ENCODE peak calls at places on chromosomes 1 and 21, in nine cellular contexts. X, M, U, D, I, E, V, K and O are unnamed samples.

GRCh38 chr1:40711465-40712404 is 20.2 kb downstream of the NFYC start:
- DNase-seq in X (peak; percentile 76), M (peak; percentile 92), U (no peak), D (peak; percentile 50), I (peak; percentile 41), E (no peak), V (peak; percentile 85), K (peak; percentile 87), O (no peak)

GRCh38 chr1:40563266-40563665 is 31.8 kb downstream of the ZNF684 start:
- DNase-seq in X (no peak), M (peak; percentile 28), U (no peak), D (no peak), I (no peak), E (no peak), V (no peak), K (no peak), O (no peak)

GRCh38 chr1:75908717-75909152 is 23.5 kb downstream of the ASB17 start:
- DNase-seq in X (peak; percentile 62), M (peak; percentile 53), U (peak; percentile 62), D (no peak), I (peak; percentile 73), E (peak; percentile 40), V (peak; percentile 16), K (peak; percentile 69), O (peak; percentile 82)

GRCh38 chr1:244858357-244858756 is 6.0 kb downstream of the HNRNPU start:
- DNase-seq in X (no peak), M (no peak), U (no peak), D (no peak), I (no peak), E (no peak), V (no peak), K (no peak), O (no peak)

GRCh38 chr1:158274797-158275196 is 14.9 kb upstream of the CD1C start:
- DNase-seq in X (no peak), M (no peak), U (no peak), D (no peak), I (no peak), E (no peak), V (no peak), K (no peak), O (peak; percentile 6)

GRCh38 chr1:110283677-110284076 is 55.5 kb upstream of the RBM15 start:
- DNase-seq in X (peak; percentile 51), M (no peak), U (no peak), D (no peak), I (no peak), E (no peak), V (peak; percentile 14), K (no peak), O (no peak)

GRCh38 chr1:7808253-7808844 is 24.3 kb downstream of the PER3 start:
- DNase-seq in X (peak; percentile 43), M (peak; percentile 27), U (peak; percentile 65), D (peak; percentile 25), I (peak; percentile 74), E (peak; percentile 37), V (peak; percentile 29), K (peak; percentile 52), O (peak; percentile 63)

GRCh38 chr1:15848143-15848928 is 829 bp downstream of the SPEN start:
- DNase-seq in X (peak; percentile 78), M (peak; percentile 25), U (peak; percentile 53), D (no peak), I (no peak), E (no peak), V (peak; percentile 20), K (no peak), O (peak; percentile 65)

GRCh38 chr1:116943438-116943837 is 33.7 kb downstream of the PTGFRN start:
- DNase-seq in X (peak; percentile 61), M (no peak), U (no peak), D (no peak), I (no peak), E (no peak), V (no peak), K (no peak), O (no peak)

GRCh38 chr1:114178940-114179339 is 25.3 kb upstream of the SYT6 start:
- DNase-seq in X (no peak), M (no peak), U (no peak), D (no peak), I (no peak), E (no peak), V (no peak), K (peak; percentile 39), O (no peak)

GRCh38 chr1:209493584-209493983 is 89.9 kb upstream of the CAMK1G start:
- DNase-seq in X (no peak), M (no peak), U (no peak), D (no peak), I (peak; percentile 42), E (no peak), V (no peak), K (no peak), O (no peak)

GRCh38 chr1:117985239-117985638 is 55.7 kb downstream of the WDR3 start:
- DNase-seq in X (peak; percentile 1), M (no peak), U (no peak), D (no peak), I (no peak), E (no peak), V (no peak), K (no peak), O (no peak)

GRCh38 chr1:57832616-57833015 is 408.8 kb upstream of the DAB1 start:
- DNase-seq in X (no peak), M (no peak), U (no peak), D (no peak), I (no peak), E (no peak), V (no peak), K (no peak), O (peak; percentile 75)

GRCh38 chr1:163290025-163290610 is 31.6 kb upstream of the NUF2 start:
- DNase-seq in X (peak; percentile 34), M (no peak), U (peak; percentile 6), D (no peak), I (peak; percentile 86), E (no peak), V (no peak), K (peak; percentile 22), O (no peak)

GRCh38 chr21:46650476-46651098 is 15.1 kb downstream of the PRMT2 start:
- DNase-seq in X (no peak), M (no peak), U (no peak), D (no peak), I (no peak), E (no peak), V (no peak), K (no peak), O (no peak)

GRCh38 chr1:160437432-160438319 is 37.3 kb downstream of the VANGL2 start:
- DNase-seq in X (no peak), M (no peak), U (no peak), D (no peak), I (peak; percentile 5), E (no peak), V (no peak), K (no peak), O (no peak)

GRCh38 chr1:218585565-218586184 is 240.5 kb downstream of the TGFB2 start:
- DNase-seq in X (peak; percentile 70), M (peak; percentile 81), U (no peak), D (no peak), I (peak; percentile 71), E (peak; percentile 65), V (peak; percentile 79), K (peak; percentile 99), O (peak; percentile 65)

GRCh38 chr1:21149862-21150432 is 26.8 kb downstream of the EIF4G3 start:
- DNase-seq in X (peak; percentile 96), M (peak; percentile 94), U (peak; percentile 38), D (no peak), I (peak; percentile 92), E (peak; percentile 72), V (peak; percentile 98), K (peak; percentile 89), O (peak; percentile 31)

GRCh38 chr1:67785847-67786753 is 47.2 kb downstream of the GNG12 start:
- DNase-seq in X (peak; percentile 29), M (no peak), U (no peak), D (no peak), I (peak; percentile 54), E (no peak), V (no peak), K (no peak), O (no peak)

GRCh38 chr1:205528887-205529825 is 24.7 kb downstream of the CDK18 start:
- DNase-seq in X (peak; percentile 85), M (peak; percentile 35), U (peak; percentile 91), D (peak; percentile 92), I (peak; percentile 50), E (peak; percentile 19), V (no peak), K (peak; percentile 92), O (peak; percentile 95)

DNA sequence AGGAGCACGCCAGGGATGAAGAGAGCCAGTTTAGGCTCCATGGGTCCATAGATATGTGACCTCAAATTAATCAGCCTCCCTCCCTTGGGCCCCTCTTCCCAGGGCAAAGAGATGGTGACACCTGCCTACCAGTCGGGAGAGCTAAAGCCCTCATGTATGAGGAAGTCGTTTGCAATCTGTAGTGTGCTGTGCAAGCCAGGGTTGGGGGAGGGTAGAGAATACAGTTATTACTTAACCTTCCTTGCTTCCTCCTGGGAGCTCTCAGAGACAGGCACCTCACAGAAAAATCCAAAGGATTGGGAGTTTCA is 4.0 kb downstream of the PGLYRP4 start:
- DNase-seq in X (no peak), M (no peak), U (no peak), D (no peak), I (no peak), E (no peak), V (no peak), K (no peak), O (no peak)
- H3K4me3 ChIP-seq in X (no peak overlapping the region), M (no peak overlapping the region), U (no peak overlapping the region), D (no peak overlapping the region), I (no peak overlapping the region), E (no peak overlapping the region), V (no peak overlapping the region), K (no peak overlapping the region), O (no peak overlapping the region)

DNA sequence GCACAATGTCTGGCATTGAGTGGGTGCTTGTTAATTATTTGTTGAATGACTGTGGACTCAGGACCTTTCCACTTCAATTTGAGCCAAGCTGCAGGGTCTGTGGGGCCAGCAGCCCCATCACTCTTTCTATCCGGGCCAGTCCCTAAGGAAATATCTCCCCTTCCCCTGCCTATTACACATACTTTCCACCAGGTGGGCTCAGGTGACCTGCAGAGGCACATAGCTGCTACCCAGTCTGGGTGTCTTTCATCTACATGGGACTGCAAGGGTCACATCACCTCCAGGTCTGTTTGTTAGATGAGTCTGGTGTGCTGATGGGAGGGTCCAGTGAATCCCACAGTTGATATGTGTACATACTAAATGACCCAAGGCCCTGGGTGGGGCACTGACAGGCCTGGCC is 59.6 kb upstream of the KDM4A start:
- DNase-seq in X (no peak), M (no peak), U (no peak), D (peak; percentile 43), I (no peak), E (no peak), V (no peak), K (no peak), O (peak; percentile 77)
- H3K36me3 ChIP-seq in X (no peaks in the 10 kb centered on the region), M (peaks cover 15% of the 10 kb centered on the region), U (peaks cover 27% of the 10 kb centered on the region), D (no peaks in the 10 kb centered on the region), I (peaks cover 3% of the 10 kb centered on the region), E (peaks cover 53% of the 10 kb centered on the region), V (peaks cover 3% of the 10 kb centered on the region), K (peaks cover 30% of the 10 kb centered on the region), O (peaks cover 3% of the 10 kb centered on the region)

GRCh38 chr1:19945914-19946313 is 22.5 kb upstream of the PLA2G2E start:
- DNase-seq in X (no peak), M (no peak), U (no peak), D (no peak), I (no peak), E (no peak), V (no peak), K (no peak), O (no peak)
- TF ChIP-seq EZH2 in X (no peak), M (no peak), U (no peak), D (no peak), I (no peak), E (no peak), V (no peak), K (no peak), O (no peak)

GRCh38 chr1:1601564-1602320 is 1.8 kb upstream of the FNDC10 start:
- DNase-seq in X (no peak), M (no peak), U (no peak), D (no peak), I (no peak), E (no peak), V (no peak), K (no peak), O (no peak)
- H3K4me3 ChIP-seq in X (no peak overlapping the region), M (no peak overlapping the region), U (no peak overlapping the region), D (no peak overlapping the region), I (no peak overlapping the region), E (no peak overlapping the region), V (no peak overlapping the region), K (no peak overlapping the region), O (no peak overlapping the region)